ENCODE peak calls at places on chromosome 1, in ten cellular contexts. One of them, this sample, is unnamed. For H3K4me1, the result is how much of the 10 kb centered on the place peaks cover.

GRCh38 chr1:156378557-156378956 is 9.5 kb downstream of the RHBG start:
- DNase-seq in mesendoderm: no peak
- DNase-seq in HepG2: no peak
- DNase-seq in MM.1S: no peak
- DNase-seq in IMR-90: no peak
- DNase-seq in keratinocyte: no peak
- DNase-seq in GM23248: no peak
- DNase-seq in GM23338: no peak
- DNase-seq in mammary epithelial cell: no peak
- DNase-seq in H9: no peak
- DNase-seq in this sample: no peak

GRCh38 chr1:115330480-115331013 is 7.5 kb downstream of the NGF start:
- DNase-seq in HepG2: no peak
- DNase-seq in H9: no peak
- DNase-seq in keratinocyte: peak
- DNase-seq in GM23248: peak
- DNase-seq in GM23338: no peak
- DNase-seq in IMR-90: peak
- DNase-seq in mesendoderm: peak
- DNase-seq in mammary epithelial cell: peak
- DNase-seq in MM.1S: no peak
- DNase-seq in this sample: no peak

GRCh38 chr1:235954306-235955283 is 87.9 kb upstream of the LYST start:
- DNase-seq in H9: no peak
- DNase-seq in HepG2: peak
- DNase-seq in MM.1S: peak
- DNase-seq in mammary epithelial cell: no peak
- DNase-seq in IMR-90: peak
- DNase-seq in mesendoderm: no peak
- DNase-seq in GM23248: peak
- DNase-seq in keratinocyte: no peak
- DNase-seq in GM23338: no peak
- DNase-seq in this sample: no peak

GRCh38 chr1:161473363-161473762 is 31.9 kb upstream of the FCGR2A start:
- DNase-seq in keratinocyte: no peak
- DNase-seq in mesendoderm: peak
- DNase-seq in H9: peak
- DNase-seq in IMR-90: no peak
- DNase-seq in MM.1S: no peak
- DNase-seq in GM23338: peak
- DNase-seq in GM23248: peak
- DNase-seq in HepG2: peak
- DNase-seq in mammary epithelial cell: no peak
- DNase-seq in this sample: peak

GRCh38 chr1:151858030-151858746 is 4.7 kb upstream of the THEM5 start:
- DNase-seq in mammary epithelial cell: peak
- DNase-seq in MM.1S: no peak
- DNase-seq in HepG2: no peak
- DNase-seq in H9: no peak
- DNase-seq in GM23338: no peak
- DNase-seq in GM23248: peak
- DNase-seq in keratinocyte: no peak
- DNase-seq in IMR-90: peak
- DNase-seq in mesendoderm: no peak
- DNase-seq in this sample: no peak

GRCh38 chr1:227748496-227749182 is 13.4 kb downstream of the SNAP47 start:
- DNase-seq in H9: no peak
- DNase-seq in HepG2: no peak
- DNase-seq in GM23248: no peak
- DNase-seq in MM.1S: no peak
- DNase-seq in GM23338: no peak
- DNase-seq in keratinocyte: no peak
- DNase-seq in mesendoderm: no peak
- DNase-seq in IMR-90: no peak
- DNase-seq in mammary epithelial cell: no peak
- DNase-seq in this sample: no peak

GRCh38 chr1:75937034-75937433 is 4.8 kb upstream of the ASB17 start:
- DNase-seq in IMR-90: peak
- DNase-seq in mesendoderm: no peak
- DNase-seq in MM.1S: peak
- DNase-seq in GM23248: peak
- DNase-seq in GM23338: no peak
- DNase-seq in HepG2: no peak
- DNase-seq in keratinocyte: no peak
- DNase-seq in H9: no peak
- DNase-seq in mammary epithelial cell: peak
- DNase-seq in this sample: no peak

GRCh38 chr1:50080904-50081586 is 27.7 kb upstream of the ELAVL4 start:
- DNase-seq in MM.1S: peak
- DNase-seq in mesendoderm: peak
- DNase-seq in IMR-90: no peak
- DNase-seq in GM23248: peak
- DNase-seq in H9: no peak
- DNase-seq in GM23338: peak
- DNase-seq in HepG2: peak
- DNase-seq in mammary epithelial cell: peak
- DNase-seq in keratinocyte: no peak
- DNase-seq in this sample: peak

GRCh38 chr1:228464487-228464983 is 22.6 kb upstream of the RNF187 start:
- DNase-seq in H9: peak
- DNase-seq in mesendoderm: peak
- DNase-seq in IMR-90: peak
- DNase-seq in mammary epithelial cell: peak
- DNase-seq in GM23248: peak
- DNase-seq in keratinocyte: no peak
- DNase-seq in GM23338: peak
- DNase-seq in HepG2: no peak
- DNase-seq in MM.1S: peak
- DNase-seq in this sample: peak

GRCh38 chr1:35509558-35509957 is 47.6 kb downstream of the KIAA0319L start:
- DNase-seq in keratinocyte: no peak
- DNase-seq in H9: no peak
- DNase-seq in MM.1S: no peak
- DNase-seq in mesendoderm: no peak
- DNase-seq in GM23338: no peak
- DNase-seq in IMR-90: no peak
- DNase-seq in GM23248: no peak
- DNase-seq in mammary epithelial cell: no peak
- DNase-seq in HepG2: no peak
- DNase-seq in this sample: no peak

GRCh38 chr1:40944326-40944725 is 35.2 kb upstream of the CTPS1 start:
- DNase-seq in GM23248: peak
- DNase-seq in IMR-90: peak
- DNase-seq in MM.1S: no peak
- DNase-seq in mammary epithelial cell: peak
- DNase-seq in keratinocyte: peak
- DNase-seq in GM23338: peak
- DNase-seq in HepG2: peak
- DNase-seq in mesendoderm: no peak
- DNase-seq in H9: no peak
- DNase-seq in this sample: peak

GRCh38 chr1:1424623-1425229 is 3.6 kb upstream of the ANKRD65 start:
- DNase-seq in MM.1S: no peak
- DNase-seq in HepG2: no peak
- DNase-seq in mammary epithelial cell: no peak
- DNase-seq in mesendoderm: no peak
- DNase-seq in keratinocyte: no peak
- DNase-seq in GM23248: no peak
- DNase-seq in H9: no peak
- DNase-seq in GM23338: no peak
- DNase-seq in IMR-90: no peak
- DNase-seq in this sample: peak

GRCh38 chr1:168972887-168973286 is 133.6 kb upstream of the ATP1B1 start:
- DNase-seq in GM23338: no peak
- DNase-seq in mesendoderm: no peak
- DNase-seq in MM.1S: no peak
- DNase-seq in HepG2: no peak
- DNase-seq in IMR-90: no peak
- DNase-seq in GM23248: no peak
- DNase-seq in H9: no peak
- DNase-seq in mammary epithelial cell: no peak
- DNase-seq in keratinocyte: no peak
- DNase-seq in this sample: no peak

GRCh38 chr1:112501810-112502641 is 6.7 kb upstream of the WNT2B start:
- DNase-seq in HepG2: peak
- DNase-seq in H9: peak
- DNase-seq in mesendoderm: peak
- DNase-seq in MM.1S: peak
- DNase-seq in GM23248: peak
- DNase-seq in mammary epithelial cell: peak
- DNase-seq in IMR-90: peak
- DNase-seq in keratinocyte: no peak
- DNase-seq in GM23338: peak
- DNase-seq in this sample: peak

GRCh38 chr1:56688522-56689026 is 43.5 kb downstream of the PRKAA2 start:
- DNase-seq in GM23248: peak
- DNase-seq in GM23338: peak
- DNase-seq in mesendoderm: peak
- DNase-seq in keratinocyte: peak
- DNase-seq in HepG2: peak
- DNase-seq in MM.1S: no peak
- DNase-seq in H9: no peak
- DNase-seq in IMR-90: peak
- DNase-seq in mammary epithelial cell: peak
- DNase-seq in this sample: peak

GRCh38 chr1:197595244-197595904 is 179.9 kb downstream of the DENND1B start:
- DNase-seq in H9: no peak
- DNase-seq in GM23248: no peak
- DNase-seq in IMR-90: no peak
- DNase-seq in keratinocyte: no peak
- DNase-seq in mammary epithelial cell: no peak
- DNase-seq in mesendoderm: peak
- DNase-seq in GM23338: peak
- DNase-seq in MM.1S: no peak
- DNase-seq in HepG2: no peak
- DNase-seq in this sample: no peak

GRCh38 chr1:228207851-228208821 is at the start of gene OBSCN:
- DNase-seq in mesendoderm: no peak
- DNase-seq in H9: no peak
- DNase-seq in mammary epithelial cell: no peak
- DNase-seq in GM23338: peak
- DNase-seq in GM23248: no peak
- DNase-seq in IMR-90: no peak
- DNase-seq in HepG2: no peak
- DNase-seq in keratinocyte: no peak
- DNase-seq in MM.1S: no peak
- DNase-seq in this sample: no peak

GRCh38 chr1:157162345-157162744 is 24.1 kb upstream of the ETV3 start:
- DNase-seq in GM23248: no peak
- DNase-seq in mammary epithelial cell: no peak
- DNase-seq in IMR-90: no peak
- DNase-seq in GM23338: peak
- DNase-seq in H9: no peak
- DNase-seq in keratinocyte: no peak
- DNase-seq in MM.1S: no peak
- DNase-seq in HepG2: no peak
- DNase-seq in mesendoderm: peak
- DNase-seq in this sample: no peak

GRCh38 chr1:3495776-3496745 is 41.6 kb downstream of the ARHGEF16 start:
- DNase-seq in GM23248: peak
- DNase-seq in GM23338: no peak
- DNase-seq in IMR-90: peak
- DNase-seq in MM.1S: no peak
- DNase-seq in mammary epithelial cell: no peak
- DNase-seq in HepG2: no peak
- DNase-seq in mesendoderm: no peak
- DNase-seq in H9: no peak
- DNase-seq in keratinocyte: no peak
- DNase-seq in this sample: no peak

GRCh38 chr1:187794561-187794960 is 965.8 kb downstream of the PLA2G4A start:
- DNase-seq in mammary epithelial cell: no peak
- DNase-seq in MM.1S: no peak
- DNase-seq in GM23338: peak
- DNase-seq in HepG2: no peak
- DNase-seq in H9: no peak
- DNase-seq in mesendoderm: no peak
- DNase-seq in IMR-90: no peak
- DNase-seq in GM23248: no peak
- DNase-seq in keratinocyte: no peak
- DNase-seq in this sample: no peak

GRCh38 chr1:207862241-207862787 is 48.6 kb downstream of the CD34 start:
- DNase-seq in H9: no peak
- DNase-seq in MM.1S: no peak
- DNase-seq in keratinocyte: no peak
- DNase-seq in mammary epithelial cell: no peak
- DNase-seq in GM23338: no peak
- DNase-seq in GM23248: peak
- DNase-seq in mesendoderm: no peak
- DNase-seq in HepG2: no peak
- DNase-seq in IMR-90: peak
- DNase-seq in this sample: no peak
- H3K4me1 ChIP-seq in H9: under half
- H3K4me1 ChIP-seq in MM.1S: under half
- H3K4me1 ChIP-seq in keratinocyte: under half
- H3K4me1 ChIP-seq in mammary epithelial cell: under half
- H3K4me1 ChIP-seq in GM23338: under half
- H3K4me1 ChIP-seq in GM23248: under half
- H3K4me1 ChIP-seq in mesendoderm: under half
- H3K4me1 ChIP-seq in HepG2: under half
- H3K4me1 ChIP-seq in IMR-90: under half
- H3K4me1 ChIP-seq in this sample: under half

GRCh38 chr1:107379826-107380225 is 239.0 kb downstream of the NTNG1 start:
- DNase-seq in IMR-90: no peak
- DNase-seq in mesendoderm: no peak
- DNase-seq in H9: no peak
- DNase-seq in keratinocyte: no peak
- DNase-seq in HepG2: no peak
- DNase-seq in mammary epithelial cell: no peak
- DNase-seq in GM23338: no peak
- DNase-seq in MM.1S: no peak
- DNase-seq in GM23248: no peak
- DNase-seq in this sample: no peak

GRCh38 chr1:107378602-107379265 is 237.9 kb downstream of the NTNG1 start:
- DNase-seq in GM23338: no peak
- DNase-seq in HepG2: no peak
- DNase-seq in MM.1S: no peak
- DNase-seq in H9: no peak
- DNase-seq in IMR-90: no peak
- DNase-seq in mammary epithelial cell: no peak
- DNase-seq in GM23248: no peak
- DNase-seq in mesendoderm: peak
- DNase-seq in keratinocyte: no peak
- DNase-seq in this sample: no peak
- H3K4me2 ChIP-seq in GM23338: no peak
- H3K4me2 ChIP-seq in HepG2: no peak
- H3K4me2 ChIP-seq in MM.1S: no peak
- H3K4me2 ChIP-seq in H9: no peak
- H3K4me2 ChIP-seq in IMR-90: no peak
- H3K4me2 ChIP-seq in mammary epithelial cell: no peak
- H3K4me2 ChIP-seq in GM23248: no peak
- H3K4me2 ChIP-seq in mesendoderm: no peak
- H3K4me2 ChIP-seq in keratinocyte: no peak
- H3K4me2 ChIP-seq in this sample: no peak

GRCh38 chr1:32798191-32798590 is 19.0 kb downstream of the YARS1 start:
- DNase-seq in MM.1S: no peak
- DNase-seq in GM23248: peak
- DNase-seq in mammary epithelial cell: peak
- DNase-seq in IMR-90: peak
- DNase-seq in H9: no peak
- DNase-seq in mesendoderm: no peak
- DNase-seq in keratinocyte: no peak
- DNase-seq in GM23338: no peak
- DNase-seq in HepG2: no peak
- DNase-seq in this sample: no peak
- H3K4me1 ChIP-seq in MM.1S: under half
- H3K4me1 ChIP-seq in GM23248: under half
- H3K4me1 ChIP-seq in mammary epithelial cell: under half
- H3K4me1 ChIP-seq in IMR-90: under half
- H3K4me1 ChIP-seq in H9: under half
- H3K4me1 ChIP-seq in mesendoderm: under half
- H3K4me1 ChIP-seq in keratinocyte: under half
- H3K4me1 ChIP-seq in GM23338: under half
- H3K4me1 ChIP-seq in HepG2: under half
- H3K4me1 ChIP-seq in this sample: under half

GRCh38 chr1:89732643-89733222 is 88.1 kb upstream of the LRRC8D start:
- DNase-seq in IMR-90: no peak
- DNase-seq in HepG2: no peak
- DNase-seq in keratinocyte: no peak
- DNase-seq in mammary epithelial cell: no peak
- DNase-seq in H9: no peak
- DNase-seq in MM.1S: no peak
- DNase-seq in mesendoderm: no peak
- DNase-seq in GM23248: no peak
- DNase-seq in GM23338: no peak
- DNase-seq in this sample: no peak
- H3K4me2 ChIP-seq in IMR-90: no peak
- H3K4me2 ChIP-seq in HepG2: no peak
- H3K4me2 ChIP-seq in keratinocyte: no peak
- H3K4me2 ChIP-seq in mammary epithelial cell: no peak
- H3K4me2 ChIP-seq in H9: no peak
- H3K4me2 ChIP-seq in MM.1S: no peak
- H3K4me2 ChIP-seq in mesendoderm: no peak
- H3K4me2 ChIP-seq in GM23248: no peak
- H3K4me2 ChIP-seq in GM23338: no peak
- H3K4me2 ChIP-seq in this sample: no peak

This sample was measured in A549.